ENCODE peak calls at places on chromosomes 13 and 19, in ten cellular contexts. T is NCI-H1092 treated with DMSO at 0.1 percent for 48 hours, S is tibial artery, N is substantia nigra, F is iPS-NIHi11, B is endodermal cell, O is psoas muscle, Q is mesendoderm, H is type B pancreatic cell, Z is ACHN. V is an unnamed sample.

GRCh38 chr13:112870062-112870352 is 99.0 kb upstream of the MCF2L start:
- DNase-seq in T (no peak), S (no peak), N (no peak), F (no peak), B (no peak), O (no peak), Q (no peak), H (no peak), Z (no peak), V (no peak)

GRCh38 chr19:49475995-49476880 is 2.2 kb downstream of the FLT3LG start:
- DNase-seq in T (no peak), S (peak), N (no peak), F (peak), B (peak), O (peak), Q (peak), H (no peak), Z (no peak), V (peak)

GRCh38 chr19:49875801-49876421 is 1.2 kb downstream of the AKT1S1 start:
- DNase-seq in T (peak), S (peak), N (no peak), F (no peak), B (peak), O (peak), Q (peak), H (no peak), Z (peak), V (no peak)

GRCh38 chr19:37867831-37868230 is 38.6 kb downstream of the WDR87 start:
- DNase-seq in T (no peak), S (no peak), N (no peak), F (no peak), B (no peak), O (no peak), Q (no peak), H (no peak), Z (no peak), V (no peak)

GRCh38 chr19:5624154-5624663 is 1.3 kb downstream of the SAFB start:
- DNase-seq in T (peak), S (no peak), N (no peak), F (peak), B (peak), O (peak), Q (peak), H (no peak), Z (peak), V (no peak)

GRCh38 chr13:100361504-100361903 is 227.1 kb downstream of the GGACT start:
- DNase-seq in T (no peak), S (no peak), N (no peak), F (no peak), B (no peak), O (no peak), Q (no peak), H (no peak), Z (no peak), V (no peak)

GRCh38 chr13:46648166-46648607 is 95.2 kb downstream of the LRCH1 start:
- DNase-seq in T (no peak), S (no peak), N (no peak), F (no peak), B (peak), O (no peak), Q (peak), H (no peak), Z (peak), V (no peak)

GRCh38 chr19:44738603-44739585 is 9.6 kb upstream of the BCL3 start:
- DNase-seq in T (no peak), S (no peak), N (no peak), F (no peak), B (no peak), O (no peak), Q (no peak), H (no peak), Z (no peak), V (no peak)

GRCh38 chr19:53545271-53546065 is 7.5 kb downstream of the ZNF331 start:
- DNase-seq in T (no peak), S (no peak), N (no peak), F (no peak), B (peak), O (no peak), Q (peak), H (no peak), Z (no peak), V (no peak)

GRCh38 chr19:3270908-3271307 is 46.4 kb downstream of the CELF5 start:
- DNase-seq in T (peak), S (no peak), N (no peak), F (peak), B (peak), O (no peak), Q (peak), H (no peak), Z (no peak), V (peak)

GRCh38 chr19:8147579-8147978 is 1.8 kb downstream of the FBN3 start:
- DNase-seq in T (no peak), S (no peak), N (no peak), F (peak), B (no peak), O (no peak), Q (no peak), H (no peak), Z (no peak), V (no peak)

GRCh38 chr13:112210401-112210800 is 143.5 kb downstream of the SOX1 start:
- DNase-seq in T (no peak), S (no peak), N (no peak), F (no peak), B (peak), O (no peak), Q (peak), H (no peak), Z (peak), V (no peak)

GRCh38 chr19:12052057-12052570 is 647 bp downstream of the ZNF878 start:
- DNase-seq in T (peak), S (no peak), N (no peak), F (no peak), B (no peak), O (no peak), Q (peak), H (no peak), Z (no peak), V (peak)

GRCh38 chr13:99760456-99760855 is 211.1 kb downstream of the ZIC5 start:
- DNase-seq in T (no peak), S (no peak), N (no peak), F (no peak), B (no peak), O (no peak), Q (no peak), H (no peak), Z (peak), V (no peak)

GRCh38 chr13:21033866-21034601 is 27.4 kb downstream of the LATS2 start:
- DNase-seq in T (no peak), S (no peak), N (no peak), F (no peak), B (peak), O (no peak), Q (no peak), H (no peak), Z (no peak), V (no peak)

GRCh38 chr19:17951151-17952040 is 15.5 kb upstream of the KCNN1 start:
- DNase-seq in T (peak), S (no peak), N (no peak), F (no peak), B (peak), O (no peak), Q (no peak), H (no peak), Z (no peak), V (no peak)

GRCh38 chr13:21481359-21481758 is 22.3 kb upstream of the ZDHHC20 start:
- DNase-seq in T (peak), S (no peak), N (no peak), F (no peak), B (no peak), O (no peak), Q (no peak), H (no peak), Z (no peak), V (no peak)

GRCh38 chr19:40266912-40267600 is 18.1 kb downstream of the AKT2 start:
- DNase-seq in T (no peak), S (no peak), N (no peak), F (no peak), B (no peak), O (no peak), Q (peak), H (no peak), Z (no peak), V (no peak)

GRCh38 chr13:109740121-109740520 is 46.3 kb downstream of the IRS2 start:
- DNase-seq in T (no peak), S (no peak), N (no peak), F (no peak), B (peak), O (no peak), Q (no peak), H (no peak), Z (no peak), V (no peak)

GRCh38 chr19:45428385-45429231 is 4.9 kb upstream of the ERCC1 start:
- DNase-seq in T (no peak), S (peak), N (no peak), F (peak), B (peak), O (peak), Q (peak), H (no peak), Z (peak), V (no peak)

GRCh38 chr19:38975861-38976271 is 324 bp upstream of the FBXO17 start:
- DNase-seq in T (no peak), S (no peak), N (no peak), F (peak), B (peak), O (no peak), Q (peak), H (no peak), Z (peak), V (no peak)

GRCh38 chr19:42850981-42851717 is 28.4 kb downstream of the PSG1 start:
- DNase-seq in T (no peak), S (peak), N (no peak), F (no peak), B (no peak), O (peak), Q (no peak), H (no peak), Z (peak), V (no peak)

GRCh38 chr19:47183579-47183978 is 47.4 kb downstream of the BBC3 start:
- DNase-seq in T (no peak), S (no peak), N (no peak), F (no peak), B (no peak), O (no peak), Q (no peak), H (no peak), Z (no peak), V (no peak)

GRCh38 chr19:33124207-33125098 is 7.5 kb upstream of the WDR88 start:
- DNase-seq in T (no peak), S (no peak), N (no peak), F (no peak), B (peak), O (no peak), Q (peak), H (no peak), Z (no peak), V (no peak)

GRCh38 chr13:26991508-26992181 is 180.0 kb downstream of the USP12 start:
- DNase-seq in T (no peak), S (no peak), N (no peak), F (no peak), B (no peak), O (no peak), Q (no peak), H (no peak), Z (no peak), V (no peak)

GRCh38 chr13:27536361-27537101 is 83.8 kb downstream of the LNX2 start:
- DNase-seq in T (no peak), S (no peak), N (no peak), F (no peak), B (no peak), O (no peak), Q (no peak), H (no peak), Z (no peak), V (no peak)

GRCh38 chr19:42246143-42246868 is 3.9 kb upstream of the GSK3A start:
- DNase-seq in T (peak), S (peak), N (peak), F (no peak), B (peak), O (peak), Q (peak), H (no peak), Z (peak), V (no peak)

GRCh38 chr13:57832187-57832586 is 200.6 kb downstream of the PCDH17 start:
- DNase-seq in T (no peak), S (no peak), N (no peak), F (no peak), B (no peak), O (peak), Q (no peak), H (no peak), Z (no peak), V (no peak)

GRCh38 chr13:37595162-37595561 is 3.4 kb downstream of the POSTN start:
- DNase-seq in T (no peak), S (no peak), N (no peak), F (no peak), B (no peak), O (no peak), Q (no peak), H (no peak), Z (no peak), V (no peak)

GRCh38 chr19:7265963-7266362 is 28.3 kb downstream of the INSR start:
- DNase-seq in T (no peak), S (no peak), N (no peak), F (no peak), B (no peak), O (peak), Q (no peak), H (no peak), Z (no peak), V (no peak)

GRCh38 chr13:85501616-85502015 is 297.6 kb downstream of the SLITRK6 start:
- DNase-seq in T (no peak), S (no peak), N (no peak), F (no peak), B (no peak), O (no peak), Q (peak), H (no peak), Z (no peak), V (no peak)

V was measured in stimulated activated naive CD8-positive, alpha-beta T cell treated with anti-CD3 and anti-CD28 coated beads, Interleukin-15, amount 100 ng/mL, for 72 hours.